ENCODE peak calls at places on chromosome 13, in six cellular contexts. K is Peyer's patch; G is heart right ventricle; I is effector memory CD4-positive, alpha-beta T cell; D is HAP-1; Q is GM23248. B is an unnamed sample. For H3K27me3 and H3K9me3, the result is how much of the 10 kb centered on the place peaks cover.

GRCh38 chr13:50613356-50613831 is 230.1 kb downstream of the DLEU7 start:
- DNase-seq in K (no peak), G (no peak), I (no peak), D (no peak), Q (peak), B (no peak)

GRCh38 chr13:44263920-44264610 is 109.6 kb upstream of the SERP2 start:
- DNase-seq in K (no peak), G (no peak), I (no peak), D (no peak), Q (peak), B (no peak)

GRCh38 chr13:49733181-49733951 is 42.1 kb upstream of the EBPL start:
- DNase-seq in K (no peak), G (no peak), I (no peak), D (no peak), Q (peak), B (no peak)

GRCh38 chr13:35838356-35838755 is 292.8 kb downstream of the DCLK1 start:
- DNase-seq in K (no peak), G (no peak), I (no peak), D (no peak), Q (peak), B (no peak)

GRCh38 chr13:69291292-69291906 is 816.2 kb upstream of the ATXN8OS start:
- DNase-seq in K (no peak), G (no peak), I (no peak), D (no peak), Q (no peak), B (no peak)

GRCh38 chr13:40875583-40875982 is 86.2 kb downstream of the SLC25A15 start:
- DNase-seq in K (no peak), G (no peak), I (no peak), D (no peak), Q (no peak), B (no peak)

GRCh38 chr13:50319603-50320296 is 304.5 kb downstream of the KCNRG start:
- DNase-seq in K (no peak), G (no peak), I (no peak), D (no peak), Q (peak), B (no peak)

GRCh38 chr13:50299546-50300249 is 284.5 kb downstream of the KCNRG start:
- DNase-seq in K (no peak), G (no peak), I (no peak), D (no peak), Q (no peak), B (no peak)

GRCh38 chr13:52070929-52071523 is 46.5 kb downstream of the UTP14C start:
- DNase-seq in K (no peak), G (no peak), I (no peak), D (no peak), Q (peak), B (no peak)

GRCh38 chr13:70812481-70812880 is 704.2 kb upstream of the KLHL1 start:
- DNase-seq in K (no peak), G (no peak), I (no peak), D (no peak), Q (no peak), B (no peak)

GRCh38 chr13:50731400-50731799 is 112.1 kb downstream of the DLEU7 start:
- DNase-seq in K (no peak), G (no peak), I (no peak), D (peak), Q (peak), B (no peak)

GRCh38 chr13:24159921-24160324 is 597 bp upstream of the SPATA13 start:
- DNase-seq in K (no peak), G (no peak), I (no peak), D (no peak), Q (peak), B (no peak)

GRCh38 chr13:78679329-78679728 is 20.4 kb upstream of the OBI1 start:
- DNase-seq in K (no peak), G (no peak), I (no peak), D (no peak), Q (no peak), B (no peak)

GRCh38 chr13:98473792-98474153 is 103.1 kb downstream of the STK24 start:
- DNase-seq in K (no peak), G (no peak), I (no peak), D (no peak), Q (no peak), B (no peak)

GRCh38 chr13:77745784-77746183 is 48.3 kb downstream of the SLAIN1 start:
- DNase-seq in K (no peak), G (no peak), I (no peak), D (no peak), Q (no peak), B (no peak)

GRCh38 chr13:39364797-39365468 is 238.1 kb downstream of the LHFPL6 start:
- DNase-seq in K (no peak), G (no peak), I (no peak), D (no peak), Q (peak), B (no peak)

GRCh38 chr13:93243375-93244063 is 16.9 kb downstream of the GPC6 start:
- DNase-seq in K (no peak), G (no peak), I (no peak), D (no peak), Q (no peak), B (no peak)
- H3K27me3 ChIP-seq in K (under half), G (under half), I (under half), D (under half), Q (under half), B (under half)

DNA sequence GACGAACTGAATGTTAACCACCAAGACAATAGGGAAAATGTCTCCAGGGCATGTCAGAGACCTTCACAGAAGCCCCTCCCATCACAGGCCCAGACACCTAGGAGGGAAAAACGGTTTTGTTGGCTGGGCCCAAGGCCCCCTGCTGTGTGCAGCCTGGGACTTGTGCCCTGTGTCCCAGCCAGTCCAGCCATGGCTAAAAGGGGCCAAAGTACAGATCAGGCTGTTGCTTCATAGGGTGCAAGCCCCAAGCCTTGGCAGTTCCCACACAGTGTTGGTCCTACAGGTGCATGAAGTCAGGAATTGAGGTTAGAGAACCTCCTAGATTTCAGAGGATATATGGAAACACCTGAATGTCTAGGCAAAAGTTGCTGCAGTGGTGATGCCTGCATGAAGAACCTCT is 428.7 kb downstream of the SUCLA2 start:
- DNase-seq in K (no peak), G (no peak), I (no peak), D (no peak), Q (no peak), B (no peak)
- H3K9me3 ChIP-seq in K (under half), G (half or more), I (under half), D (under half), Q (under half), B (under half)

GRCh38 chr13:113146750-113147149 is 11.7 kb upstream of the PROZ start:
- DNase-seq in K (peak), G (no peak), I (no peak), D (no peak), Q (no peak), B (no peak)

GRCh38 chr13:113148407-113148806 is 10.0 kb upstream of the PROZ start:
- DNase-seq in K (no peak), G (no peak), I (no peak), D (no peak), Q (no peak), B (no peak)

GRCh38 chr13:113145911-113146598 is 12.4 kb upstream of the PROZ start:
- DNase-seq in K (no peak), G (no peak), I (no peak), D (no peak), Q (no peak), B (no peak)

GRCh38 chr13:113145496-113145895 is 13.0 kb upstream of the PROZ start:
- DNase-seq in K (no peak), G (no peak), I (no peak), D (no peak), Q (no peak), B (no peak)

GRCh38 chr13:113147206-113147605 is 11.2 kb upstream of the PROZ start:
- DNase-seq in K (no peak), G (no peak), I (no peak), D (no peak), Q (no peak), B (no peak)
- H3K27me3 ChIP-seq in K (under half), G (under half), I (under half), D (under half), Q (under half), B (under half)

GRCh38 chr13:56622840-56623239 is 517.9 kb upstream of the PRR20A start:
- DNase-seq in K (no peak), G (no peak), I (no peak), D (no peak), Q (no peak), B (no peak)
- H3K9me3 ChIP-seq in K (under half), G (half or more), I (under half), D (under half), Q (under half), B (under half)

GRCh38 chr13:110310541-110311491 is 3.7 kb downstream of the COL4A2 start:
- DNase-seq in K (peak), G (no peak), I (no peak), D (no peak), Q (no peak), B (peak)
- H3K27me3 ChIP-seq in K (under half), G (under half), I (under half), D (under half), Q (under half), B (under half)

GRCh38 chr13:106156468-106156867 is 379.0 kb downstream of the EFNB2 start:
- DNase-seq in K (no peak), G (no peak), I (no peak), D (no peak), Q (peak), B (peak)

GRCh38 chr13:106152047-106152446 is 383.4 kb downstream of the EFNB2 start:
- DNase-seq in K (no peak), G (no peak), I (no peak), D (no peak), Q (no peak), B (no peak)

GRCh38 chr13:106153041-106153440 is 382.4 kb downstream of the EFNB2 start:
- DNase-seq in K (no peak), G (no peak), I (no peak), D (no peak), Q (no peak), B (no peak)

GRCh38 chr13:106155411-106155810 is 380.1 kb downstream of the EFNB2 start:
- DNase-seq in K (no peak), G (no peak), I (no peak), D (no peak), Q (peak), B (no peak)

GRCh38 chr13:106153876-106154275 is 381.6 kb downstream of the EFNB2 start:
- DNase-seq in K (no peak), G (no peak), I (no peak), D (no peak), Q (no peak), B (no peak)
- H3K9me3 ChIP-seq in K (under half), G (under half), I (under half), D (under half), Q (under half), B (under half)

DNA sequence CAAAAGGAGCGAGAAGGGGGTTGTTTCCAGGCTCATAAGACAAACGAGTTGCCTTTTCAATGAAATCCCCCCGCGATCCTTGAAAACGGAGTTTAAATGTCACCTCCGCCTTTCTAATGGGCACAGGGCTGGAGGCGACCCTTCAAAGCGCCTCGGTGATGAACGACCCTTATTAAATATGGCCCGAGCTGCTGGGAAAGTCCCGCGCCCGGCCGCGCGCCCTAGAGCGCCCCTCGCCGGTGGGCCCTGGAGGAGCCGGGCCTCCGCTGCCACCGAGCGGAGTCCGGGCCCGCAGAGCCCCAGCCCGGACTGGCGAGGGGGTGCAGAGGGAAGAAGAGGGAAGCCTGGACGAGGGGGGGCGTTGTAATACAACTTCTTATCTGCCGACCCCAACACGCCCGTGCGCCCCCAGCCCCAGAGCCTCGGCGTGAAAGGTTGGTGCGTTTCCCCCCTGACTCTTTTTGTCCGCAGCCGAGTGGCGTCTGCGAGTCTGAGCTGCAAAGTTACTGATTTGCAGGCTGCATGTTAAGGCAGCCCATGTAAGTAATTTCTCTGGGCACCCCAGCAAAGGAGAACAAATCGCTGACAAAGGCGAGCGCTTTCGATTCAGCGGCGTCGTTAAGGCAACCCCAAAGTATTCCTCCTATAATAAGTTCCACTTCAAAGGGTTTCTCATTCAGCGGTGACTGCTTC is 11.9 kb downstream of the ZIC5 start:
- DNase-seq in K (no peak), G (no peak), I (no peak), D (no peak), Q (peak), B (no peak)
- H3K27me3 ChIP-seq in K (half or more), G (half or more), I (half or more), D (under half), Q (half or more), B (half or more)

DNA sequence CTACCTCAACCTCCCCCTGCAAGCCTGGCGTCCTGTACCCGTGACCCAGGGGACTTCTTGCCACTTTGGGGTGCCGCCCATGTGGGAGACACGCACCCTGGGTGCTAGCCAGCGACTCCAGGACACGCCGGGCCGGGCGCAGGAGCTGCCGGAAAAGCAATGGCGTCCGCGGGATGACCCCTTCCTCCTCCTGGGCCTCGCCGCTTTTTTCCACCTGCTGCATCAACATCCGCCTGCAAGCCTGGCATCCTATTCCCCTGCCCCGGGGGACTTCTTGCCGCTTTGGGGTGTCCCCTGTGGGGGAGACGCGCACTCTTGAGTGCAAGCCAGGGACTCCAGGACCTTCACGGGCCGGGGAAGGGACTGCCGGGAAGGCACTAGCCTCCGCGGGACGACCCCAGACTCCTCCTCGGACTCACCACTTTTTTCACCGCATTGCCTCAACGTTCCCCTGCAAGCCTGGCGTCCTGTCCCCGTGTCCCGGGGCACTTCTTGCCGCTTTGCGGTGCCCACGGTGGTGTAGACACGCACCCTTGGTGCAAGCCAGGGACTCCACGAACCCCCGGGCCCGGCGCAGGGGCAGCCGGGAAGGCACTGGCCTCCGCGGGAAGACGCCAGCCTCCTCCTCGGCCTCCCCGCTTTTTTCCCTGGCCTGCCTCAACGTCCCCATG is 237.8 kb downstream of the TUBA3C start:
- DNase-seq in K (no peak), G (no peak), I (no peak), D (no peak), Q (no peak), B (peak)
- H3K9me3 ChIP-seq in K (under half), G (under half), I (under half), D (under half), Q (under half), B (under half)

DNA sequence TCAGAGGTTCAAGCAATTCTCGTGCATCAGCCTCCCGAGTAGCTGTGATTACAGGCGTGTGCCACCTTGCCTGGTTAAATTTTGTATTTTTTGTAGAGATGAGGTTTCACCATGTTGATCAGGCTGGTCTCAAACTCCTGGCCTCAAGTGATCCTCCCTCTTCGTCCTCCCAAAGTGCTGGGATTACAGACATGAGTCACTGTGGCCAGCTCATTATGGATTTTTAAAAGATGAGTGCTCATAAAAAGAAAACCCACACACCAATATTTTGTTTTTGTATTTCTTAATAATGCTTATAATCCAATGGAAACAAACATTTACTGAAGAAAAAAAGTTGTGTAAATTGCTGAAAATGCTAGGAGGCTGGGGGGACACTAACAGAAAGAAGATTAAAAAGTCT is 5.0 kb upstream of the MICU2 start:
- DNase-seq in K (no peak), G (no peak), I (no peak), D (no peak), Q (peak), B (no peak)
- H3K27me3 ChIP-seq in K (under half), G (under half), I (under half), D (under half), Q (under half), B (under half)

GRCh38 chr13:62847520-62847919 is 1431.9 kb upstream of the PCDH20 start:
- DNase-seq in K (no peak), G (no peak), I (no peak), D (no peak), Q (no peak), B (no peak)
- H3K9me3 ChIP-seq in K (under half), G (under half), I (under half), D (under half), Q (under half), B (under half)